ENCODE peak calls at places on chromosomes 7 and 10, in eight cellular contexts. One of them, this sample, is unnamed.
A peak's percentile ranks its signal among the peaks of the same experiment; 100 is the strongest.

GRCh38 chr7:34249192-34249591 is 343.9 kb downstream of the BMPER start:
- DNase-seq in spleen: no peak
- DNase-seq in foreskin fibroblast: no peak
- DNase-seq in transverse colon: no peak
- DNase-seq in right lobe of liver: no peak
- DNase-seq in tibial nerve: no peak
- DNase-seq in thoracic aorta: no peak
- DNase-seq in tibial artery: no peak
- DNase-seq in this sample: no peak

GRCh38 chr7:103398488-103398887 is 47.5 kb downstream of the SLC26A5 start:
- DNase-seq in right lobe of liver: no peak
- DNase-seq in tibial artery: no peak
- DNase-seq in spleen: no peak
- DNase-seq in transverse colon: no peak
- DNase-seq in thoracic aorta: no peak
- DNase-seq in tibial nerve: no peak
- DNase-seq in foreskin fibroblast: no peak
- DNase-seq in this sample: no peak

GRCh38 chr7:43394441-43395130 is 188.3 kb upstream of the STK17A start:
- DNase-seq in spleen: no peak
- DNase-seq in right lobe of liver: no peak
- DNase-seq in thoracic aorta: no peak
- DNase-seq in tibial artery: no peak
- DNase-seq in transverse colon: no peak
- DNase-seq in foreskin fibroblast: peak; percentile 20
- DNase-seq in tibial nerve: no peak
- DNase-seq in this sample: no peak

GRCh38 chr10:70932415-70933196 is 44.2 kb upstream of the PCBD1 start:
- DNase-seq in right lobe of liver: no peak
- DNase-seq in thoracic aorta: no peak
- DNase-seq in spleen: no peak
- DNase-seq in transverse colon: peak; percentile 19
- DNase-seq in tibial nerve: no peak
- DNase-seq in tibial artery: no peak
- DNase-seq in foreskin fibroblast: peak; percentile 16
- DNase-seq in this sample: no peak

GRCh38 chr7:151780626-151781025 is 96.3 kb downstream of the PRKAG2 start:
- DNase-seq in tibial nerve: no peak
- DNase-seq in tibial artery: no peak
- DNase-seq in right lobe of liver: no peak
- DNase-seq in foreskin fibroblast: no peak
- DNase-seq in transverse colon: no peak
- DNase-seq in thoracic aorta: no peak
- DNase-seq in spleen: peak; percentile 35
- DNase-seq in this sample: no peak

GRCh38 chr7:32957326-32958045 is at the start of gene FKBP9:
- DNase-seq in right lobe of liver: peak; percentile 91
- DNase-seq in tibial artery: peak; percentile 90
- DNase-seq in foreskin fibroblast: peak; percentile 96
- DNase-seq in tibial nerve: peak; percentile 59
- DNase-seq in thoracic aorta: no peak
- DNase-seq in transverse colon: peak; percentile 94
- DNase-seq in spleen: peak; percentile 92
- DNase-seq in this sample: no peak

GRCh38 chr10:84574101-84574500 is 245.7 kb downstream of the CCSER2 start:
- DNase-seq in foreskin fibroblast: no peak
- DNase-seq in transverse colon: no peak
- DNase-seq in right lobe of liver: no peak
- DNase-seq in thoracic aorta: no peak
- DNase-seq in spleen: no peak
- DNase-seq in tibial artery: no peak
- DNase-seq in tibial nerve: no peak
- DNase-seq in this sample: no peak

GRCh38 chr10:69359089-69360025 is 57.4 kb downstream of the TACR2 start:
- DNase-seq in foreskin fibroblast: no peak
- DNase-seq in tibial artery: no peak
- DNase-seq in thoracic aorta: no peak
- DNase-seq in spleen: no peak
- DNase-seq in right lobe of liver: no peak
- DNase-seq in transverse colon: no peak
- DNase-seq in tibial nerve: no peak
- DNase-seq in this sample: no peak

GRCh38 chr7:103704701-103705100 is 258.7 kb upstream of the SLC26A5 start:
- DNase-seq in tibial nerve: peak; percentile 9
- DNase-seq in foreskin fibroblast: no peak
- DNase-seq in thoracic aorta: no peak
- DNase-seq in transverse colon: no peak
- DNase-seq in tibial artery: no peak
- DNase-seq in spleen: no peak
- DNase-seq in right lobe of liver: no peak
- DNase-seq in this sample: no peak

GRCh38 chr10:113646337-113647201 is 17.3 kb downstream of the NRAP start:
- DNase-seq in tibial artery: no peak
- DNase-seq in tibial nerve: no peak
- DNase-seq in foreskin fibroblast: no peak
- DNase-seq in right lobe of liver: no peak
- DNase-seq in spleen: no peak
- DNase-seq in thoracic aorta: no peak
- DNase-seq in transverse colon: no peak
- DNase-seq in this sample: no peak

GRCh38 chr7:33334349-33334748 is 205.0 kb downstream of the BBS9 start:
- DNase-seq in right lobe of liver: no peak
- DNase-seq in thoracic aorta: no peak
- DNase-seq in spleen: no peak
- DNase-seq in transverse colon: no peak
- DNase-seq in tibial nerve: no peak
- DNase-seq in foreskin fibroblast: peak; percentile 25
- DNase-seq in tibial artery: no peak
- DNase-seq in this sample: no peak

GRCh38 chr10:91627344-91628102 is 5.3 kb downstream of the PPP1R3C start:
- DNase-seq in tibial nerve: no peak
- DNase-seq in spleen: no peak
- DNase-seq in thoracic aorta: no peak
- DNase-seq in right lobe of liver: no peak
- DNase-seq in tibial artery: no peak
- DNase-seq in transverse colon: no peak
- DNase-seq in foreskin fibroblast: peak; percentile 58
- DNase-seq in this sample: no peak

GRCh38 chr10:91632671-91633550 is at the start of gene PPP1R3C:
- DNase-seq in spleen: peak; percentile 86
- DNase-seq in tibial artery: peak; percentile 98
- DNase-seq in tibial nerve: peak; percentile 73
- DNase-seq in foreskin fibroblast: peak; percentile 98
- DNase-seq in thoracic aorta: peak; percentile 71
- DNase-seq in transverse colon: peak; percentile 79
- DNase-seq in right lobe of liver: peak; percentile 94
- DNase-seq in this sample: no peak

GRCh38 chr10:91634246-91634645 is 1.4 kb upstream of the PPP1R3C start:
- DNase-seq in transverse colon: no peak
- DNase-seq in right lobe of liver: no peak
- DNase-seq in spleen: no peak
- DNase-seq in tibial artery: no peak
- DNase-seq in thoracic aorta: no peak
- DNase-seq in tibial nerve: no peak
- DNase-seq in foreskin fibroblast: no peak
- DNase-seq in this sample: no peak

GRCh38 chr10:91629715-91630549 is 2.9 kb downstream of the PPP1R3C start:
- DNase-seq in transverse colon: no peak
- DNase-seq in foreskin fibroblast: no peak
- DNase-seq in tibial nerve: no peak
- DNase-seq in spleen: no peak
- DNase-seq in tibial artery: no peak
- DNase-seq in right lobe of liver: no peak
- DNase-seq in thoracic aorta: no peak
- DNase-seq in this sample: no peak

GRCh38 chr10:91630592-91630991 is 2.3 kb downstream of the PPP1R3C start:
- DNase-seq in spleen: no peak
- DNase-seq in transverse colon: no peak
- DNase-seq in tibial nerve: no peak
- DNase-seq in thoracic aorta: no peak
- DNase-seq in foreskin fibroblast: no peak
- DNase-seq in tibial artery: no peak
- DNase-seq in right lobe of liver: no peak
- DNase-seq in this sample: no peak
- H3K4me3 ChIP-seq in spleen: no peak overlapping the region
- H3K4me3 ChIP-seq in transverse colon: no peak overlapping the region
- H3K4me3 ChIP-seq in tibial nerve: no peak overlapping the region
- H3K4me3 ChIP-seq in thoracic aorta: peak overlapping the region; percentile 76
- H3K4me3 ChIP-seq in foreskin fibroblast: peak overlapping the region; percentile 91
- H3K4me3 ChIP-seq in tibial artery: peak overlapping the region; percentile 75
- H3K4me3 ChIP-seq in right lobe of liver: peak overlapping the region; percentile 61
- H3K4me3 ChIP-seq in this sample: no peak overlapping the region

GRCh38 chr10:73413528-73414229 is at the start of gene ANXA7:
- DNase-seq in tibial artery: peak; percentile 96
- DNase-seq in foreskin fibroblast: peak; percentile 96
- DNase-seq in tibial nerve: peak; percentile 89
- DNase-seq in right lobe of liver: peak; percentile 97
- DNase-seq in thoracic aorta: peak; percentile 66
- DNase-seq in spleen: peak; percentile 99
- DNase-seq in transverse colon: peak; percentile 97
- DNase-seq in this sample: peak; percentile 61
- TF ChIP-seq CTCF in tibial artery: peak; percentile 44
- TF ChIP-seq CTCF in foreskin fibroblast: peak; percentile 3
- TF ChIP-seq CTCF in tibial nerve: peak; percentile 51
- TF ChIP-seq CTCF in right lobe of liver: peak; percentile 49
- TF ChIP-seq CTCF in thoracic aorta: peak; percentile 32
- TF ChIP-seq CTCF in spleen: peak; percentile 30
- TF ChIP-seq CTCF in transverse colon: no peak
- TF ChIP-seq CTCF in this sample: peak; percentile 15

GRCh38 chr10:23192741-23193434 is 776 bp downstream of the PTF1A start:
- DNase-seq in tibial artery: no peak
- DNase-seq in right lobe of liver: no peak
- DNase-seq in thoracic aorta: no peak
- DNase-seq in transverse colon: no peak
- DNase-seq in foreskin fibroblast: no peak
- DNase-seq in tibial nerve: no peak
- DNase-seq in spleen: no peak
- DNase-seq in this sample: no peak
- H3K4me3 ChIP-seq in tibial artery: no peak overlapping the region
- H3K4me3 ChIP-seq in right lobe of liver: no peak overlapping the region
- H3K4me3 ChIP-seq in thoracic aorta: no peak overlapping the region
- H3K4me3 ChIP-seq in transverse colon: no peak overlapping the region
- H3K4me3 ChIP-seq in foreskin fibroblast: no peak overlapping the region
- H3K4me3 ChIP-seq in tibial nerve: no peak overlapping the region
- H3K4me3 ChIP-seq in spleen: no peak overlapping the region
- H3K4me3 ChIP-seq in this sample: no peak overlapping the region

GRCh38 chr7:24381919-24382505 is 98.0 kb downstream of the NPY start:
- DNase-seq in tibial nerve: no peak
- DNase-seq in right lobe of liver: no peak
- DNase-seq in tibial artery: no peak
- DNase-seq in spleen: no peak
- DNase-seq in thoracic aorta: no peak
- DNase-seq in transverse colon: no peak
- DNase-seq in foreskin fibroblast: peak; percentile 2
- DNase-seq in this sample: no peak
- TF ChIP-seq CTCF in tibial nerve: no peak
- TF ChIP-seq CTCF in right lobe of liver: peak; percentile 32
- TF ChIP-seq CTCF in tibial artery: no peak
- TF ChIP-seq CTCF in spleen: no peak
- TF ChIP-seq CTCF in thoracic aorta: no peak
- TF ChIP-seq CTCF in transverse colon: no peak
- TF ChIP-seq CTCF in foreskin fibroblast: peak; percentile 45
- TF ChIP-seq CTCF in this sample: peak; percentile 60

GRCh38 chr7:4631021-4631663 is 51.0 kb upstream of the FOXK1 start:
- DNase-seq in foreskin fibroblast: no peak
- DNase-seq in thoracic aorta: no peak
- DNase-seq in spleen: peak; percentile 45
- DNase-seq in right lobe of liver: no peak
- DNase-seq in tibial nerve: no peak
- DNase-seq in transverse colon: no peak
- DNase-seq in tibial artery: no peak
- DNase-seq in this sample: no peak
- H3K4me3 ChIP-seq in foreskin fibroblast: peak overlapping the region; percentile 61
- H3K4me3 ChIP-seq in thoracic aorta: peak overlapping the region; percentile 65
- H3K4me3 ChIP-seq in spleen: no peak overlapping the region
- H3K4me3 ChIP-seq in right lobe of liver: no peak overlapping the region
- H3K4me3 ChIP-seq in tibial nerve: no peak overlapping the region
- H3K4me3 ChIP-seq in transverse colon: no peak overlapping the region
- H3K4me3 ChIP-seq in tibial artery: peak overlapping the region; percentile 33
- H3K4me3 ChIP-seq in this sample: peak overlapping the region; percentile 51

DNA sequence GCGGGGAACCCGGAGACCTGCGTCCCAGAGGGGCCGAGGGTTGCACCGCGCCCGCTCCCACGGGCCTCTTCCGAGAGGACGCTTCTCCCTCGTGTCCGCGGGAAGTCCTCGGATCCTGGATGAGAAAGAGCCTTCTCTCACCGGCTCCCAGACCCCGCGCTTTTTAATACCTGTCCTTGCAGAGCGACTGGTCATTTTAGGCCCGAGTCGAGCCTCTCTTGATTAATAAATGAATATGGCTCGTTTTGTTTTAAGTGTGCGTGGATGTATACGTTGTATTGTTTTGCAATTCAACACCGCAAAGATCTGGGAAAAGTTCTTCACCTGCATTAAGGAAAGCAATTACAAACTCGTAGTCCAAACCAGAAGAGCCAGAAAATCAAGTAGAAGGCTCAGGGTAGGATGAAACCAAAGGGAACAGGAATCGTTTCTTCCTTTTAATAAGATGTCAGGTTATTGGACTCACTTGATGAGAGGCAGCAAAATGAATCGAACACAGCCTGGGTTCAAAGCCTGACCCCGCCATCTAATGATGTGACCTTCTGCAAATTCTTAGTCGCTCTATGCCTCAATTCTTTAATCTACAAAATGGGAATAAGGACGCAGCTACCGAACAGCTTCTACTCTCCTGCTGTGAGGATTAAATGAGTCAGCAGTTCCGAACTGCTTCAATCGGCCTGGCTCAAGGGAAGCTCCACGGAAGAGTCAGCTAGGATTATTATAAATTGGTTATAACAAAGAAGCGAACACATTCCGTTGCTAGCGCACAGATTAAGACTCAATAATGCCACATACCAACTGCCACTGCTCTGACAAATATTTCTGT is 277.8 kb upstream of the NEBL start:
- DNase-seq in foreskin fibroblast: no peak
- DNase-seq in right lobe of liver: no peak
- DNase-seq in tibial nerve: no peak
- DNase-seq in tibial artery: no peak
- DNase-seq in spleen: no peak
- DNase-seq in thoracic aorta: no peak
- DNase-seq in transverse colon: no peak
- DNase-seq in this sample: no peak
- TF ChIP-seq CTCF in foreskin fibroblast: no peak
- TF ChIP-seq CTCF in right lobe of liver: no peak
- TF ChIP-seq CTCF in tibial nerve: no peak
- TF ChIP-seq CTCF in tibial artery: no peak
- TF ChIP-seq CTCF in spleen: no peak
- TF ChIP-seq CTCF in thoracic aorta: no peak
- TF ChIP-seq CTCF in transverse colon: no peak
- TF ChIP-seq CTCF in this sample: no peak